ENCODE peak calls at places on chromosomes 16 and 17, in seven cellular contexts. One of them, this sample, is unnamed.
A peak's percentile ranks its signal among the peaks of the same experiment; 100 is the strongest.

GRCh38 chr16:50821586-50821985 is 79.7 kb downstream of the CYLD start:
- DNase-seq in adrenal gland: no peak
- DNase-seq in spleen: no peak
- DNase-seq in IMR-90: peak; percentile 23
- DNase-seq in upper lobe of left lung: no peak
- DNase-seq in esophagus muscularis mucosa: no peak
- DNase-seq in A549: peak; percentile 21
- DNase-seq in this sample: no peak

GRCh38 chr17:47957591-47958490 is at the start of gene PRR15L:
- DNase-seq in spleen: no peak
- DNase-seq in A549: no peak
- DNase-seq in esophagus muscularis mucosa: no peak
- DNase-seq in upper lobe of left lung: peak; percentile 91
- DNase-seq in IMR-90: no peak
- DNase-seq in adrenal gland: no peak
- DNase-seq in this sample: no peak

GRCh38 chr16:7613518-7613917 is 280.9 kb downstream of the RBFOX1 start:
- DNase-seq in upper lobe of left lung: no peak
- DNase-seq in spleen: no peak
- DNase-seq in esophagus muscularis mucosa: no peak
- DNase-seq in IMR-90: no peak
- DNase-seq in adrenal gland: no peak
- DNase-seq in A549: no peak
- DNase-seq in this sample: no peak

GRCh38 chr16:89256651-89257254 is 39.2 kb downstream of the ZNF778 start:
- DNase-seq in adrenal gland: peak; percentile 77
- DNase-seq in IMR-90: peak; percentile 63
- DNase-seq in spleen: peak; percentile 81
- DNase-seq in upper lobe of left lung: peak; percentile 55
- DNase-seq in A549: no peak
- DNase-seq in esophagus muscularis mucosa: no peak
- DNase-seq in this sample: peak; percentile 70

GRCh38 chr16:11632455-11632921 is 35.8 kb upstream of the SNN start:
- DNase-seq in spleen: peak; percentile 78
- DNase-seq in esophagus muscularis mucosa: no peak
- DNase-seq in upper lobe of left lung: peak; percentile 38
- DNase-seq in IMR-90: peak; percentile 93
- DNase-seq in A549: no peak
- DNase-seq in adrenal gland: peak; percentile 50
- DNase-seq in this sample: no peak

GRCh38 chr16:3004781-3005284 is 7.9 kb upstream of the CLDN9 start:
- DNase-seq in adrenal gland: no peak
- DNase-seq in upper lobe of left lung: peak; percentile 82
- DNase-seq in spleen: peak; percentile 89
- DNase-seq in IMR-90: no peak
- DNase-seq in A549: no peak
- DNase-seq in esophagus muscularis mucosa: no peak
- DNase-seq in this sample: peak; percentile 70

GRCh38 chr16:81931927-81932326 is 79.3 kb downstream of the SDR42E1 start:
- DNase-seq in IMR-90: no peak
- DNase-seq in adrenal gland: no peak
- DNase-seq in A549: no peak
- DNase-seq in esophagus muscularis mucosa: no peak
- DNase-seq in upper lobe of left lung: no peak
- DNase-seq in spleen: no peak
- DNase-seq in this sample: no peak

GRCh38 chr17:26792486-26792885 is 501.4 kb upstream of the WSB1 start:
- DNase-seq in upper lobe of left lung: no peak
- DNase-seq in A549: no peak
- DNase-seq in spleen: no peak
- DNase-seq in esophagus muscularis mucosa: no peak
- DNase-seq in adrenal gland: no peak
- DNase-seq in IMR-90: peak; percentile 55
- DNase-seq in this sample: no peak

GRCh38 chr17:82021728-82022309 is 859 bp downstream of the CENPX start:
- DNase-seq in upper lobe of left lung: no peak
- DNase-seq in spleen: no peak
- DNase-seq in esophagus muscularis mucosa: no peak
- DNase-seq in adrenal gland: no peak
- DNase-seq in IMR-90: no peak
- DNase-seq in A549: no peak
- DNase-seq in this sample: peak; percentile 67

GRCh38 chr16:80167657-80168056 is 373.1 kb upstream of the DYNLRB2 start:
- DNase-seq in spleen: no peak
- DNase-seq in esophagus muscularis mucosa: no peak
- DNase-seq in IMR-90: no peak
- DNase-seq in adrenal gland: no peak
- DNase-seq in upper lobe of left lung: no peak
- DNase-seq in A549: no peak
- DNase-seq in this sample: no peak

GRCh38 chr17:47719411-47720152 is 13.5 kb upstream of the TBX21 start:
- DNase-seq in adrenal gland: no peak
- DNase-seq in esophagus muscularis mucosa: no peak
- DNase-seq in spleen: no peak
- DNase-seq in A549: no peak
- DNase-seq in upper lobe of left lung: no peak
- DNase-seq in IMR-90: peak; percentile 72
- DNase-seq in this sample: no peak

GRCh38 chr17:76034433-76035185 is 7.5 kb upstream of the EVPL start:
- DNase-seq in spleen: no peak
- DNase-seq in A549: no peak
- DNase-seq in upper lobe of left lung: no peak
- DNase-seq in IMR-90: no peak
- DNase-seq in esophagus muscularis mucosa: no peak
- DNase-seq in adrenal gland: no peak
- DNase-seq in this sample: peak; percentile 85

GRCh38 chr17:76033139-76033538 is 6.0 kb upstream of the EVPL start:
- DNase-seq in esophagus muscularis mucosa: no peak
- DNase-seq in A549: no peak
- DNase-seq in adrenal gland: no peak
- DNase-seq in IMR-90: no peak
- DNase-seq in upper lobe of left lung: no peak
- DNase-seq in spleen: no peak
- DNase-seq in this sample: no peak

GRCh38 chr17:76039121-76039520 is 12.0 kb upstream of the EVPL start:
- DNase-seq in IMR-90: peak; percentile 40
- DNase-seq in adrenal gland: no peak
- DNase-seq in spleen: no peak
- DNase-seq in esophagus muscularis mucosa: no peak
- DNase-seq in upper lobe of left lung: no peak
- DNase-seq in A549: no peak
- DNase-seq in this sample: no peak

GRCh38 chr17:76038050-76038449 is 10.9 kb upstream of the EVPL start:
- DNase-seq in esophagus muscularis mucosa: no peak
- DNase-seq in adrenal gland: no peak
- DNase-seq in A549: no peak
- DNase-seq in upper lobe of left lung: no peak
- DNase-seq in spleen: no peak
- DNase-seq in IMR-90: peak; percentile 16
- DNase-seq in this sample: no peak

DNA sequence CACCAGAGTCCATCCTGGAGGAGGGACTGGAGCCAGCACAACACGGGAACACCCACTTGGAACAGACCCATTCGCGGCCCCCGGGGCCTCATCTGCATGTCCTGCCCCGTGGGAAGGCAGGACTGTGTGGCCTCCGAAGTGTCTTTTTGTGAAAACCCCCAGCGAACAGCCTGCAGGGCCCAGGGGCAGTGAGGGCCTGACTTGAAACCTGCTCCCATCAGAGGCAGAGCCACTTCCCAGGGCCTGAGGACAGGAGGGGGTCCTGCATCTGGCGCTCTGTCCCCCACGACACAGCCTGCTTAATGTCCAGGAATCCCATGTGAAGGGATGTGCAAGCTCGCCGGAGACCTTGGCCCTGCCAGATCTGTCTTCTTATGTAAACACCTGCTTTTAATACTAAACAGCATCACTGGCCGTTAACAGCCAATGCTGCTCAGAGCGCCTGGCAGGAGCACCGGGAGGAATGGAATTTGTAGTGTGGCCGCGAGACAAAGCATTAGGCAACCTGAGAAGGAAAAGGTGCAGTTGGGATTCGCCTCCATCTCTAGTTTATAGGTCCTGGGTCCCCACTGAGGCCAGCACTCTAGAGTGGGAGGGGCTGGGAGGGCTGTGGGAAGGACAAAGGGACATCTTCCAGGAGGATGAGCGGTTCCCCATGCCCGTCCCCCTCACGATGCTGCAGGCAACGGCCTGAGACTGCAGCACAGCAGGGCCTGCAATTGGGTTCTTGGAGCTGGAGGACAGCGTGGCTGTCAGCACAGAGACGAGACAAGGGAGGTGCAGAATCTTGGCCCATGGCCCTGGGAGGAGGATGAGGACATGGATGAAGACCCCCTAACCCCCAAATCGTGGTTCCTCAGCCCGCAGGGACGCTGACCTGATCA is 9.6 kb upstream of the EVPL start:
- DNase-seq in upper lobe of left lung: no peak
- DNase-seq in esophagus muscularis mucosa: no peak
- DNase-seq in A549: no peak
- DNase-seq in IMR-90: peak; percentile 17
- DNase-seq in adrenal gland: no peak
- DNase-seq in spleen: no peak
- DNase-seq in this sample: no peak
- TF ChIP-seq POLR2A in upper lobe of left lung: no peak
- TF ChIP-seq POLR2A in esophagus muscularis mucosa: no peak
- TF ChIP-seq POLR2A in A549: peak; percentile 8
- TF ChIP-seq POLR2A in IMR-90: no peak
- TF ChIP-seq POLR2A in adrenal gland: no peak
- TF ChIP-seq POLR2A in spleen: no peak
- TF ChIP-seq POLR2A in this sample: no peak

DNA sequence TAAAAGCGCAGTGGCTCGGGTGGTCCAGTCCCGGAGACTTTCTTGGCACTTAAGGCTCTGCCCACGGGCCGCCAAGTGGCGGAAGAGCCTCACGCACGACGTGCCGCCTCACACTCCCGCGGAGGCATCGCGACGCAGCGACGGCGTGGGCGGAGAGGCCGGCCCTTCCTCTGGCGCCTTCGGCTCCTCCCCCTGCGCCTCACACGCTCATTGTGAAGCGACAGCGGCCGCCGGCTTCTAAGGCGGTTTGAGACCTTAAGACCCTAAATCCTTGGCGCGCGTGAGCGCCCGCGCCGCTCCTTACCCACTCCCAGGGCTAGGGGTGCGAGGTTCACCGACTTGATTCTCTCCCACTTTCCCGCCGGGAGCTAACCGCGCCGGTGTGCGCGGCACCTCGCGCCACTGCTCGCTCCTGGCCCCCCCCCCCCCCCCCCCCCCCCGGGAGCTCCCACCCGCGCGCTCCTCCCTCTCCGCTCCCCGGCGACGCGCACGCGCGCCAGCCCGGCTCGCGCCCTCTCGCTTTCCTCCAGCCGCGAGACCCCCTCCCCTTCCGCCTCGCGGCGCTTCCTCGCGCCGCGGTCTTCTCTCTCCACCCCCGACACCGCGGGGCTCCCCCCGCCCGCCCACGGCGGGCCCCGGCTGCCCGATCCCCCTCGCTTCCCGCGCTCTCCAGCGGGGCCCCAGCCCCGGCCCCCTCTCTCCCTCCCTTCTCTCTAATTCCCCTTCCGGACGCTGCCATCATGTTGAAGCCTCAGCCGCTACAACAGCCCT is at the start of gene ATXN2L:
- DNase-seq in adrenal gland: peak; percentile 91
- DNase-seq in spleen: peak; percentile 99
- DNase-seq in esophagus muscularis mucosa: peak; percentile 96
- DNase-seq in upper lobe of left lung: peak; percentile 93
- DNase-seq in A549: peak; percentile 98
- DNase-seq in IMR-90: peak; percentile 96
- DNase-seq in this sample: peak; percentile 98
- TF ChIP-seq POLR2A in adrenal gland: peak; percentile 65
- TF ChIP-seq POLR2A in spleen: peak; percentile 31
- TF ChIP-seq POLR2A in esophagus muscularis mucosa: peak; percentile 75
- TF ChIP-seq POLR2A in upper lobe of left lung: peak; percentile 49
- TF ChIP-seq POLR2A in A549: peak; percentile 78
- TF ChIP-seq POLR2A in IMR-90: peak; percentile 96
- TF ChIP-seq POLR2A in this sample: peak; percentile 95

GRCh38 chr16:48365030-48365600 is 20.1 kb downstream of the SIAH1 start:
- DNase-seq in spleen: no peak
- DNase-seq in esophagus muscularis mucosa: no peak
- DNase-seq in A549: peak; percentile 30
- DNase-seq in upper lobe of left lung: no peak
- DNase-seq in adrenal gland: no peak
- DNase-seq in IMR-90: no peak
- DNase-seq in this sample: peak; percentile 42

GRCh38 chr16:48366165-48367093 is 18.8 kb downstream of the SIAH1 start:
- DNase-seq in IMR-90: peak; percentile 90
- DNase-seq in adrenal gland: no peak
- DNase-seq in A549: peak; percentile 88
- DNase-seq in spleen: no peak
- DNase-seq in upper lobe of left lung: peak; percentile 75
- DNase-seq in esophagus muscularis mucosa: no peak
- DNase-seq in this sample: peak; percentile 85

GRCh38 chr16:48367443-48368049 is 17.7 kb downstream of the SIAH1 start:
- DNase-seq in esophagus muscularis mucosa: no peak
- DNase-seq in upper lobe of left lung: no peak
- DNase-seq in spleen: no peak
- DNase-seq in IMR-90: no peak
- DNase-seq in adrenal gland: no peak
- DNase-seq in A549: no peak
- DNase-seq in this sample: no peak

GRCh38 chr16:48369765-48370164 is 15.4 kb downstream of the SIAH1 start:
- DNase-seq in IMR-90: no peak
- DNase-seq in adrenal gland: no peak
- DNase-seq in A549: no peak
- DNase-seq in esophagus muscularis mucosa: no peak
- DNase-seq in spleen: no peak
- DNase-seq in upper lobe of left lung: no peak
- DNase-seq in this sample: no peak

GRCh38 chr16:48365601-48366164 is 19.5 kb downstream of the SIAH1 start:
- DNase-seq in A549: peak; percentile 93
- DNase-seq in upper lobe of left lung: peak; percentile 98
- DNase-seq in adrenal gland: peak; percentile 91
- DNase-seq in esophagus muscularis mucosa: peak; percentile 96
- DNase-seq in spleen: peak; percentile 97
- DNase-seq in IMR-90: peak; percentile 80
- DNase-seq in this sample: peak; percentile 94
- TF ChIP-seq POLR2A in A549: peak; percentile 80
- TF ChIP-seq POLR2A in upper lobe of left lung: peak; percentile 94
- TF ChIP-seq POLR2A in adrenal gland: peak; percentile 71
- TF ChIP-seq POLR2A in esophagus muscularis mucosa: peak; percentile 18
- TF ChIP-seq POLR2A in spleen: no peak
- TF ChIP-seq POLR2A in IMR-90: peak; percentile 77
- TF ChIP-seq POLR2A in this sample: peak; percentile 50

DNA sequence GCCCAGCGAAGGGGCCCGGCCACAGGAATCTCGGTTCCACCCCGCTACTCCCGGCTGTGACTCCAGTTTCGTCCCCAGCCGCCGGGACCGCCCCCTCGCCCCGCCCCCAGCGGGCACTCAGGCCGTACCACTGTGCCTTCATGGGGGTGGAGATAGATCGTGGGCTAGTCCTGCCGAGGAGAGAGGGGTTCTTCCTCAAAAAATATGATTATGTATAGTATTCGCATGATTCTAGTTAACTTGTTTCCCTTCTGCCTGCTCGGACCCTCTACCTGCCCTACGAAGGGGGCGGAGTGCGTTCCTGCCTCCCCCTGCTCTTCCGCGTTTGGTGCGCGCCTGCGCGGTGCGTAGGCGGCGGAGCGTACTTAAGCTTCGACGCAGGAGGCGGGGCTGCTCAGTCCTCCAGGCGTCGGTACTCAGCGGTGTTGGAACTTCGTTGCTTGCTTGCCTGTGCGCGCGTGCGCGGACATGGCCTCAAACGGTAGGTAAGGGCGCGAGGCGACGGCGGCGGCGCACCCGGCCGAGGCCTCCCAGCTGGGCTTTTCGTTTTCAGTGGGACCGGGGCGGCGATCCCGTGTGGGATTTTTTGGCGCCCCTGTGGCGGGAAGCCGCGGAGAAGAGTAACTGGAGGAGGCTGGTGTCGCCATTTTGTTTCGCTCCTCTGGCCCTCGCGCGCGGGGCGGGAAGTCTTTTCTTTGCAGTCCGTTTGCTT is at the start of gene FUS:
- DNase-seq in A549: peak; percentile 93
- DNase-seq in esophagus muscularis mucosa: peak; percentile 98
- DNase-seq in adrenal gland: peak; percentile 93
- DNase-seq in upper lobe of left lung: peak; percentile 90
- DNase-seq in IMR-90: peak; percentile 83
- DNase-seq in spleen: peak; percentile 98
- DNase-seq in this sample: peak; percentile 98
- TF ChIP-seq POLR2A in A549: peak; percentile 100
- TF ChIP-seq POLR2A in esophagus muscularis mucosa: peak; percentile 99
- TF ChIP-seq POLR2A in adrenal gland: peak; percentile 99
- TF ChIP-seq POLR2A in upper lobe of left lung: peak; percentile 77
- TF ChIP-seq POLR2A in IMR-90: peak; percentile 100
- TF ChIP-seq POLR2A in spleen: peak; percentile 99
- TF ChIP-seq POLR2A in this sample: peak; percentile 100